ENCODE peak calls at places on chromosomes 1 and 21, in five cellular contexts. I is heart right ventricle; U is lung; A is CD4-positive, alpha-beta memory T cell; Q is DND-41. W is an unnamed sample. For H3K4me1, the result is how much of the 10 kb centered on the place peaks cover.

GRCh38 chr1:197915797-197916686 is 1.1 kb upstream of the LHX9 start:
- DNase-seq in I (peak), U (no peak), A (peak), Q (no peak), W (no peak)

GRCh38 chr1:60753508-60753907 is 328.9 kb upstream of the NFIA start:
- DNase-seq in I (no peak), U (no peak), A (no peak), Q (no peak), W (no peak)

GRCh38 chr1:114756949-114757454 is 782 bp downstream of the CSDE1 start:
- DNase-seq in I (no peak), U (peak), A (peak), Q (no peak), W (no peak)

GRCh38 chr1:177586429-177586828 is 383.4 kb downstream of the SEC16B start:
- DNase-seq in I (no peak), U (no peak), A (no peak), Q (no peak), W (no peak)

GRCh38 chr1:28582248-28582615 is 9.8 kb upstream of the RAB42 start:
- DNase-seq in I (no peak), U (no peak), A (no peak), Q (no peak), W (no peak)

GRCh38 chr1:53621144-53621543 is 117.8 kb downstream of the GLIS1 start:
- DNase-seq in I (no peak), U (no peak), A (no peak), Q (no peak), W (no peak)

GRCh38 chr1:81848880-81849500 is 48.3 kb downstream of the ADGRL2 start:
- DNase-seq in I (no peak), U (no peak), A (no peak), Q (no peak), W (no peak)

GRCh38 chr1:55061000-55061705 is 21.8 kb downstream of the PCSK9 start:
- DNase-seq in I (no peak), U (peak), A (no peak), Q (no peak), W (no peak)

GRCh38 chr1:229024528-229025119 is 246.3 kb upstream of the RAB4A start:
- DNase-seq in I (no peak), U (peak), A (no peak), Q (no peak), W (no peak)

GRCh38 chr1:151165281-151165737 is 393 bp downstream of the LYSMD1 start:
- DNase-seq in I (peak), U (peak), A (no peak), Q (peak), W (no peak)

GRCh38 chr1:206608108-206608698 is 4.1 kb downstream of the EIF2D start:
- DNase-seq in I (no peak), U (no peak), A (peak), Q (peak), W (peak)

GRCh38 chr1:56409112-56409691 is 170.2 kb downstream of the PLPP3 start:
- DNase-seq in I (no peak), U (peak), A (no peak), Q (peak), W (no peak)

GRCh38 chr21:32143222-32143939 is 135.5 kb downstream of the MIS18A start:
- DNase-seq in I (peak), U (no peak), A (no peak), Q (no peak), W (no peak)

GRCh38 chr21:32070693-32071330 is 198.0 kb downstream of the HUNK start:
- DNase-seq in I (no peak), U (no peak), A (no peak), Q (no peak), W (no peak)

GRCh38 chr1:25501235-25502058 is 42.0 kb upstream of the LDLRAP1 start:
- DNase-seq in I (no peak), U (no peak), A (peak), Q (no peak), W (no peak)

GRCh38 chr1:22543679-22544078 is 19.6 kb upstream of the EPHA8 start:
- DNase-seq in I (no peak), U (no peak), A (no peak), Q (no peak), W (no peak)

GRCh38 chr21:45536301-45537081 is 5.7 kb downstream of the SLC19A1 start:
- DNase-seq in I (no peak), U (no peak), A (peak), Q (no peak), W (no peak)

GRCh38 chr21:45167796-45168222 is 93.4 kb downstream of the ADARB1 start:
- DNase-seq in I (no peak), U (no peak), A (no peak), Q (no peak), W (no peak)

GRCh38 chr1:205488074-205488723 is 16.3 kb upstream of the CDK18 start:
- DNase-seq in I (peak), U (peak), A (peak), Q (peak), W (peak)

GRCh38 chr1:149846600-149847466 is 52.5 kb upstream of the BOLA1 start:
- DNase-seq in I (no peak), U (no peak), A (no peak), Q (no peak), W (no peak)

GRCh38 chr1:28170036-28170596 is 6.4 kb downstream of the PTAFR start:
- DNase-seq in I (no peak), U (no peak), A (no peak), Q (no peak), W (no peak)

GRCh38 chr1:55337801-55338447 is 122.8 kb upstream of the USP24 start:
- DNase-seq in I (no peak), U (no peak), A (no peak), Q (no peak), W (no peak)

GRCh38 chr21:24045775-24046215 is 1561.5 kb downstream of the MRPL39 start:
- DNase-seq in I (peak), U (peak), A (no peak), Q (peak), W (no peak)

GRCh38 chr1:47843059-47843458 is 154.1 kb downstream of the TRABD2B start:
- DNase-seq in I (no peak), U (no peak), A (no peak), Q (no peak), W (no peak)

GRCh38 chr1:161198206-161198876 is 513 bp downstream of the ADAMTS4 start:
- DNase-seq in I (no peak), U (no peak), A (no peak), Q (no peak), W (no peak)

GRCh38 chr21:46119565-46120271 is 21.8 kb downstream of the COL6A2 start:
- DNase-seq in I (peak), U (no peak), A (no peak), Q (no peak), W (no peak)

GRCh38 chr1:154460695-154461249 is 41.2 kb upstream of the TDRD10 start:
- DNase-seq in I (no peak), U (no peak), A (no peak), Q (no peak), W (no peak)

GRCh38 chr1:63775418-63776127 is 1.8 kb downstream of the ROR1 start:
- DNase-seq in I (no peak), U (no peak), A (no peak), Q (no peak), W (no peak)

GRCh38 chr1:151993084-151993733 is 450 bp downstream of the S100A10 start:
- DNase-seq in I (no peak), U (peak), A (peak), Q (peak), W (peak)

GRCh38 chr1:44806025-44806703 is 987 bp downstream of the DYNLT4 start:
- DNase-seq in I (no peak), U (no peak), A (peak), Q (no peak), W (no peak)

GRCh38 chr1:48055854-48056253 is 58.7 kb upstream of the TRABD2B start:
- DNase-seq in I (no peak), U (no peak), A (no peak), Q (no peak), W (no peak)

GRCh38 chr1:38243106-38243505 is 196.5 kb upstream of the POU3F1 start:
- DNase-seq in I (no peak), U (no peak), A (no peak), Q (no peak), W (no peak)

DNA sequence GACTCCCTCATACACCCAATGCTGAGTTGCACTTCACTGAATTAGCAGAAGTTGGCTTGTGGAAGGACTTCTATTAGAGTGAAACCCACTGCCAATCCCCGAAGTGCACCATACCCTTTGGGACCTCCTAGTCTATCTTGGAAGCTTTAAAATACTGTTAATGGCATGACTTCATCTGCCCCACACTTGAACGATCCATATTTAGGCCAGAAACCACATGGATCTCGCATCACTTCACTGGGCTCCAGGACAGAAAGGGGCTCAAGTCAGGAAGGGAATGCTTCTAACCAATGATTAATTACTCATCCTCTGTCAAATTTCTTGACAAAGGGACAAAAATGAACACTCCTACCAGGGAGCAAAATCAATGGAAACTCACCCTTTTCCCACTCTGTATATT is 69.1 kb downstream of the BCAR3 start:
- DNase-seq in I (no peak), U (no peak), A (no peak), Q (no peak), W (no peak)
- H3K4me1 ChIP-seq in I (under half), U (under half), A (under half), Q (under half), W (under half)

DNA sequence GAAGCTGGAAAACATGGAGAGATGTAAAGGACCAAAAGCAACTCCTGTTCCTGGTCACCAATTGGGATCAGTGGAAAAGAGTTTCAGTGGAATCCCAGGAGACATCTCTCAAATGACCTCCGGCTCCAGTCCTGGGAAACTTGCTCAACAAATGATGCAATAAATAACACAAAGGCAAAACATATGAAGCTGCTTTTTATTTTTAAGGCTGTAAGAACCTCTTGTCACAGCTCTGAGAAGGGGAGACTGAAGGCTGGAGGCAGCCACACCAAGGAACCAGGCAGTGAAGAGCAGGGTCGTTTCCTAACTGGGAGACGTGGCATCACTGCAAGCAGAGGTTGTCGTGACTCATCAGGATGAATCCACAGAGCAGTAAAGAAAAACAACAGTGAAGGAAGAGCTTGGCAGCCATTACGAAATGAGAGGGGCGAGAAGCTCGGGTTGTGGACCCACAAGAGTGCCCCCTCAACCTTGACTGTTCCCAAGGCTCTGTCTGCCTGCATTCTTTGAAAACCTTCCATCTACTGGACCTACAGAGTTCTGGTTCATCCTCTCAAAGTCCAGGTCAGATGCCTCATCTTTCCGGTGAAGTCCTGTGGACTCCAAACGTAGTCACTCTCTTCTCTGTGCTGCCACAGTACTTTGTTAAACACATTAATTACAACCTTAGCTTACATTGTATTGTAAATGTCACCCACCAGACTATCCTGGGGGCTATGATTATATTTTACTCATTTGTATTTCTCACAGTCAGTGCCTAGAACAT is 32.1 kb downstream of the JAK1 start:
- DNase-seq in I (peak), U (no peak), A (no peak), Q (no peak), W (no peak)
- H3K4me1 ChIP-seq in I (under half), U (under half), A (half or more), Q (under half), W (under half)

GRCh38 chr1:23796466-23797271 is 3.9 kb downstream of the GALE start:
- DNase-seq in I (no peak), U (no peak), A (no peak), Q (no peak), W (no peak)
- H3K4me1 ChIP-seq in I (under half), U (under half), A (under half), Q (under half), W (under half)

DNA sequence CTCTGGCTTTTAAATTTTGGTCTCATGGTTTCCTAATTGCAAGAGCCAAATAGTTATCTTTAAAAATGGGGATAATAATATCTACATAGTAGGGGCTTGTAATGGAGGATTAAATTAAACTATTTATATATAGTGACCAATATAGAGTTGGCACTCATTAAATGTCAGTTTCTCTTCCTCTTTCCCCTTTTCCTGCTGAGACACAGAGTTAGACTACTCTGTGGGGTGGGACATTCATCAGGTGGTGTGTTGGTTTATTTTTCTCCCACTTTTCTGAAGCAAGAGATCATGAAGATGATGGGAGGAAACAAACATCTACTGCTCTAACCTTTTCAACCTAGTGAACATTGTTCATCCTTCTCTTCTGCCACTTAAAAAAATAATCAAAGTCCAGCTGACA is 17.3 kb upstream of the RAP1A start:
- DNase-seq in I (no peak), U (no peak), A (no peak), Q (no peak), W (no peak)
- H3K4me1 ChIP-seq in I (under half), U (under half), A (half or more), Q (under half), W (half or more)